ENCODE peak calls at places on chromosome X, in four cellular contexts. F is K562, G is GM12878, Z is endothelial cell of umbilical vein. K is an unnamed sample.

GRCh38 chrX:123975180-123975579 is 13.7 kb downstream of the STAG2 start:
- DNase-seq in F (no peak), G (no peak), Z (peak; percentile 66), K (peak; percentile 18)

GRCh38 chrX:136671006-136671610 is 23.1 kb downstream of the CD40LG start:
- DNase-seq in F (no peak), G (no peak), Z (no peak), K (no peak)

GRCh38 chrX:17632942-17633341 is 104.4 kb upstream of the SCML1 start:
- DNase-seq in F (no peak), G (no peak), Z (peak; percentile 60), K (no peak)

GRCh38 chrX:65596270-65596669 is 61.7 kb upstream of the LAS1L start:
- DNase-seq in F (peak; percentile 24), G (peak; percentile 43), Z (peak; percentile 54), K (peak; percentile 81)

GRCh38 chrX:23667239-23668177 is at the start of gene PRDX4:
- DNase-seq in F (peak; percentile 94), G (peak; percentile 56), Z (peak; percentile 88), K (peak; percentile 93)

GRCh38 chrX:51487960-51488267 is 8.5 kb downstream of the NUDT11 start:
- DNase-seq in F (no peak), G (no peak), Z (no peak), K (no peak)

GRCh38 chrX:57821703-57822375 is 88.4 kb downstream of the ZXDA start:
- DNase-seq in F (peak; percentile 26), G (peak; percentile 13), Z (peak; percentile 67), K (peak; percentile 67)

GRCh38 chrX:69618803-69619202 is 2.9 kb downstream of the EDA start:
- DNase-seq in F (no peak), G (no peak), Z (peak; percentile 4), K (peak; percentile 15)

GRCh38 chrX:38917954-38918353 is 116.7 kb downstream of the MID1IP1 start:
- DNase-seq in F (no peak), G (no peak), Z (no peak), K (no peak)

GRCh38 chrX:49193542-49193964 is 6.4 kb downstream of the SYP start:
- DNase-seq in F (peak; percentile 37), G (no peak), Z (no peak), K (no peak)

GRCh38 chrX:2863646-2864045 is 34.9 kb downstream of the GYG2 start:
- DNase-seq in F (no peak), G (no peak), Z (no peak), K (no peak)

GRCh38 chrX:38374431-38374830 is 22.0 kb downstream of the OTC start:
- DNase-seq in F (no peak), G (no peak), Z (no peak), K (no peak)

GRCh38 chrX:3160771-3161170 is 119.5 kb downstream of the ARSF start:
- DNase-seq in F (no peak), G (no peak), Z (no peak), K (no peak)

GRCh38 chrX:7190157-7190556 is 42.2 kb upstream of the PUDP start:
- DNase-seq in F (no peak), G (no peak), Z (no peak), K (no peak)

GRCh38 chrX:133852837-133853236 is 132.6 kb downstream of the GPC3 start:
- DNase-seq in F (no peak), G (no peak), Z (no peak), K (no peak)

GRCh38 chrX:150507251-150507856 is 61.1 kb upstream of the MTM1 start:
- DNase-seq in F (no peak), G (no peak), Z (peak; percentile 76), K (peak; percentile 32)

GRCh38 chrX:105698386-105698785 is 124.0 kb upstream of the NRK start:
- DNase-seq in F (no peak), G (no peak), Z (no peak), K (no peak)

GRCh38 chrX:47264507-47265173 is 31.8 kb downstream of the USP11 start:
- DNase-seq in F (peak; percentile 11), G (no peak), Z (peak; percentile 30), K (peak; percentile 28)

GRCh38 chrX:110258552-110258951 is 59.3 kb downstream of the AMMECR1 start:
- DNase-seq in F (no peak), G (no peak), Z (no peak), K (no peak)

GRCh38 chrX:110180928-110181310 is 137.0 kb downstream of the AMMECR1 start:
- DNase-seq in F (no peak), G (no peak), Z (no peak), K (no peak)

GRCh38 chrX:6644411-6644810 is 109.5 kb upstream of the VCX3A start:
- DNase-seq in F (no peak), G (no peak), Z (no peak), K (peak; percentile 28)

GRCh38 chrX:104013606-104014005 is at the start of gene H2BW1:
- DNase-seq in F (peak; percentile 14), G (no peak), Z (no peak), K (no peak)

GRCh38 chrX:11530621-11531020 is 135.1 kb downstream of the ARHGAP6 start:
- DNase-seq in F (no peak), G (no peak), Z (no peak), K (no peak)

GRCh38 chrX:52353838-52354237 is 15.0 kb upstream of the XAGE2 start:
- DNase-seq in F (no peak), G (no peak), Z (no peak), K (no peak)

GRCh38 chrX:13689519-13690211 is 737 bp downstream of the RAB9A start:
- DNase-seq in F (no peak), G (no peak), Z (peak; percentile 52), K (peak; percentile 60)

DNA sequence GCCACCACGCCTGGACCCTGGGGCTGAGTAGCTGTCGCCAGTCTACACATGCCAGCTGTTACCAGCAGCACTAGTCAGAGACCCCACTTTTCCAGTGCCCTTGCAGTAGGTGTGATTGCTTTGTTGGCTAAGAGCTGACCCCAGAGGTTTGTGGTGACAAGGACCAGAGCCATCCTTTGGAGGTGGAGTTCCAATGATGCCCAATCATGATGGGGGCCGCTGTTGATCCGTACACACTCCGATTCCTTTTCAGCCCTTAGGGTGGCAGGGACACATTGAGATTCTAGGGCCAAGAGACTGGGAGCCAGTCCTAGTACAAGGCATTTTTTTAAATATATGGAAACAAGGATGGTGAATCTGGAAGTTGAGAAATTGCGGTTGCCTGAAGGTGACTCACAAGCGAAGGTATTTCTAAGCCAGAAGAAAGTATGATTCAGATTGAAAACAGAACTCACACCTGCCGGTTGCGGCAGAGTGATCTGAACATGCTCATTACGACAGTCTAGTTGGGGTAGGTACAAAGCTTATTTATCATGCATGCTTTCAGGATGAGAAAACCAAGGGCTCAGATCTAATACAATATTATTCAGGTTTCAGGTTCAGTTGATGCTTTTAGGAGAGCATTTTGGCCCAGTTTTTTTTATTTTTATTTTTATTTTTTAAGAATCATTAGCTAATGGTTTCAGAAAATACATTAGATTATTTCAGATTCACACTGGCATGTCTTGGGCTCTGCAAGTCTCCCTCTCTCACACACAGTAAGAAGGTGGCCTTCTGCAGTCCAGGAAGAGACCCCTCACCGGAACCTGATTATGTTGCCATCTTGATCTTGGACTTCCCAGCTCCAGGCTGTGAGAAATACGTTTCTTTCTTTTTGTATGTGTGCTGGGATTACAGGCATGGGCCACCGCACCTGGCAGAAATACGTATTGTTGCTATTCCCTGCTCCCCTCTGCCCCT is 43.4 kb downstream of the SHROOM2 start:
- DNase-seq in F (no peak), G (peak; percentile 47), Z (no peak), K (no peak)
- TF ChIP-seq MYC in F (no peak), G (no peak), Z (no peak), K (no peak)

GRCh38 chrX:130083107-130083490 is 27.2 kb downstream of the ELF4 start:
- DNase-seq in F (peak; percentile 49), G (no peak), Z (no peak), K (no peak)

GRCh38 chrX:130085551-130085986 is 24.7 kb downstream of the ELF4 start:
- DNase-seq in F (no peak), G (no peak), Z (peak; percentile 90), K (peak; percentile 45)

GRCh38 chrX:130083656-130084382 is 26.5 kb downstream of the ELF4 start:
- DNase-seq in F (no peak), G (no peak), Z (no peak), K (peak; percentile 82)

GRCh38 chrX:130086414-130087207 is 23.7 kb downstream of the ELF4 start:
- DNase-seq in F (no peak), G (no peak), Z (no peak), K (peak; percentile 96)

GRCh38 chrX:130084651-130085237 is 25.6 kb downstream of the ELF4 start:
- DNase-seq in F (peak; percentile 27), G (peak; percentile 81), Z (no peak), K (peak; percentile 87)
- TF ChIP-seq POLR2A in F (no peak), G (peak; percentile 56), Z (no peak), K (no peak)

GRCh38 chrX:119181491-119181890 is 53.9 kb upstream of the KIAA1210 start:
- DNase-seq in F (no peak), G (no peak), Z (no peak), K (peak; percentile 8)
- TF ChIP-seq MAX in F (no peak), G (no peak), Z (no peak), K (no peak)

GRCh38 chrX:72305286-72306084 is at the start of gene CITED1:
- DNase-seq in F (no peak), G (no peak), Z (no peak), K (peak; percentile 51)

GRCh38 chrX:72306851-72307645 is 1.3 kb upstream of the CITED1 start:
- DNase-seq in F (peak; percentile 49), G (no peak), Z (peak; percentile 64), K (peak; percentile 88)

GRCh38 chrX:72304877-72305276 is 837 bp downstream of the CITED1 start:
- DNase-seq in F (no peak), G (no peak), Z (no peak), K (peak; percentile 11)

GRCh38 chrX:72307646-72308051 is 1.9 kb upstream of the CITED1 start:
- DNase-seq in F (no peak), G (no peak), Z (no peak), K (no peak)

DNA sequence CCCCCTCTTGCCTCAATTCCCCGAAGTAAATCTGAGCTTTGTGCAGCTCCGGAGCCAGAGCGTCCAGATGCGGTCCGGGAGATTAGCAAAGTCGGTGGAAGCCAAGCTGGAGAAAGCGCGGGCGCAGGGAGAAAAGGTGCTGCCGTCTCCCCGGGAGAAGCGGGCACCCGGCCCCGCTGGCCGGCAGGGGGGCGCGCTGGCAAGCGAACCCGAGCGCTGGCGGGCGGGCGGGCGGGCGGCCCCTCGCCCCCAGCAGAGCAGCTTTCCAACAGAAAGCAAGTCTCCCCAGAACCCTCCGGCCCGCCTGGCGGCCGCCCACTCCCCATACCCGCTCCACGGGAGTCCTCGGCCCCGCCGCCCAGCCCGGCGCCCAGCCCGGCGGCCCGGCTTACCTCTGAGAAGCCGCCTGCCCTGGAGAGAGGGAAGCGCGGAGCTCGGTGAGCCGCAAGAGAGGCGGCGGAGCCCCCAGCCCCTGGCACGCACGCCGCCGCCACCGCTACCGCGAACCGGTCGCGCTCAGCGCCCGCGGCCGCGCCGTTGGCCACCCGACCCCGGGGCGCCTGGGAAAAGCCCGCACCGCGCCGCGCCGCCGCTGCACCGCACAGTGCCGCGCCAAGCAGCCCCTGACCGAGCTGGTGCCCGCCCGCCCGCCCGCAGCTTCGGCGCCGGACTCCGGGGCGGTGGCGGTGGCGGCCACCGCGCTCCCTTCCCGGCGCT is 529 bp upstream of the CITED1 start:
- DNase-seq in F (peak; percentile 20), G (no peak), Z (no peak), K (peak; percentile 39)
- TF ChIP-seq MYC in F (no peak), G (no peak), Z (no peak), K (no peak)

GRCh38 chrX:15465896-15466651 is 27.1 kb downstream of the PIR start:
- DNase-seq in F (peak; percentile 9), G (no peak), Z (no peak), K (peak; percentile 11)
- TF ChIP-seq POLR2A in F (no peak), G (no peak), Z (no peak), K (no peak)

GRCh38 chrX:20542072-20542471 is 275.4 kb upstream of the RPS6KA3 start:
- DNase-seq in F (no peak), G (no peak), Z (no peak), K (no peak)
- TF ChIP-seq MAX in F (no peak), G (no peak), Z (no peak), K (no peak)